ENCODE peak calls at places on chromosomes 11 and 22, in five cellular contexts. S is A549, T is mesendoderm, I is HCT116, E is fibroblast of lung. M is an unnamed sample.

GRCh38 chr11:45182902-45183301 is 36.5 kb downstream of the PRDM11 start:
- DNase-seq in S (peak), T (peak), I (peak), E (no peak), M (peak)

GRCh38 chr11:129928923-129929692 is 33.7 kb upstream of the NFRKB start:
- DNase-seq in S (no peak), T (no peak), I (no peak), E (no peak), M (no peak)

GRCh38 chr11:122253541-122254317 is 137.7 kb upstream of the BLID start:
- DNase-seq in S (no peak), T (peak), I (no peak), E (peak), M (no peak)

GRCh38 chr22:47618180-47618579 is 855.7 kb downstream of the TBC1D22A start:
- DNase-seq in S (no peak), T (peak), I (no peak), E (no peak), M (no peak)

GRCh38 chr11:105641433-105641832 is 31.6 kb downstream of the GRIA4 start:
- DNase-seq in S (no peak), T (no peak), I (no peak), E (no peak), M (no peak)

GRCh38 chr11:2173150-2173693 is 1.6 kb upstream of the TH start:
- DNase-seq in S (no peak), T (peak), I (no peak), E (no peak), M (peak)

GRCh38 chr11:72589802-72590761 is 84.1 kb downstream of the PDE2A start:
- DNase-seq in S (peak), T (peak), I (no peak), E (peak), M (peak)

GRCh38 chr11:113090716-113091577 is 129.7 kb downstream of the NCAM1 start:
- DNase-seq in S (no peak), T (no peak), I (no peak), E (no peak), M (no peak)

GRCh38 chr11:74726547-74727182 is 4.6 kb downstream of the CHRDL2 start:
- DNase-seq in S (peak), T (peak), I (peak), E (peak), M (peak)
- H3K4me2 ChIP-seq in S (peak), T (no peak), I (no peak), E (no peak), M (no peak)

GRCh38 chr22:49930128-49930527 is 11.7 kb downstream of the CRELD2 start:
- DNase-seq in S (no peak), T (no peak), I (no peak), E (no peak), M (no peak)
- H3K4me2 ChIP-seq in S (peak), T (no peak), I (peak), E (no peak), M (peak)

DNA sequence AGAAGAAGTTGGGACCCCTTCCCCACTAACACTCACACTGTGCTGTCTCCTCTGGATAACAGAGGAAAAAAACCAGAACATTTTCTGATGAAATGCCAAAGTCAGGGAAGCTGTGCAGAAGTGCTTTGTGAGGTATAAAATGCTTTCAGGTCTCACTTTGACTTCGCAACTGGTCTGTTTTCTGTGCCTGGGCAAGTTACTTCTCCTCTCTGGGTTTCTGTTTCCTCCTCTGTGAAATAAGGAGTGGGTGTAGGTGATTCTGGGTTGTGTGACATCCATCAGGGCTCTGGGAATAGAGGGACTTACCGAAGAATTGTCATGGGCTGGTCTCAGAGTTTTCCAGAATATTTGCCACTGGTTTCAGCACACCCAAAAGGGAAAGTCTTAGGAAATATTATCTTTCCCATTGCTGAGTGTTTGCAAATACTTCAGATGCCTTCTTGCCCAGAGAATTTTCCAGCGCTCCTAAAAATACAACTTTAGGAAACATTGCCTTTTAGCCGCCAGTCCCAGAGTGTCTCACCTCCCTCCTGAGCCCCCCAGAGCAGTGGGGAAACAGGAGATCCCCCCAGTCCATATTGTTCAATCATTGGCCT is 118.5 kb downstream of the KIAA1671 start:
- DNase-seq in S (no peak), T (no peak), I (no peak), E (peak), M (no peak)
- H3K4me2 ChIP-seq in S (no peak), T (no peak), I (no peak), E (no peak), M (no peak)

DNA sequence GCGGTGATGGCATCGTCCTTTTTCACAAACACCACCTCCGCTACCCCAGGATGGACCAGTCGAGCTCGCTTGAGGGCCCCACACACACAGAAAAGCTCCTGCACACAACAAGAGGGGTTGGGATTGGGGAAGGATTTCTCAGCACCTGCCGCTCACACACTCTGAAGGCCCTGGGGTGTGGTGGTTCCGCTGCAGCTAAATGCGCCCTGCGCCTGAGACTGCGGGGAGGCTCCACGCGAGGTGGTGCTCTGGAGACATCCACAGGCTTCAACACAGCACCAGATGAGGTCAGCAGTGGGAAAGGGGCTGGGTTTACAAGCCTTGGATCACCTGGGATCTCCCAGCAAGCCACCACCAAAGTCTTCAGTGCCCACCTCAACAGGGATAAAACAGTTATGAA is 22.7 kb downstream of the POLDIP3 start:
- DNase-seq in S (no peak), T (no peak), I (no peak), E (no peak), M (no peak)
- H3K4me2 ChIP-seq in S (no peak), T (no peak), I (no peak), E (no peak), M (no peak)

GRCh38 chr22:37559901-37560681 is at the start of gene CDC42EP1:
- DNase-seq in S (peak), T (peak), I (no peak), E (peak), M (no peak)
- H3K4me2 ChIP-seq in S (peak), T (peak), I (peak), E (peak), M (no peak)

GRCh38 chr11:119694334-119694733 is 34.7 kb downstream of the NECTIN1 start:
- DNase-seq in S (peak), T (peak), I (no peak), E (peak), M (peak)
- H3K4me2 ChIP-seq in S (no peak), T (no peak), I (peak), E (no peak), M (no peak)

M was measured in OCI-LY7.